ENCODE peak calls at places on chromosomes 3 and 15, in ten cellular contexts. One of them, this sample, is unnamed.

GRCh38 chr15:39213385-39213840 is 367.5 kb upstream of the THBS1 start:
- DNase-seq in dorsolateral prefrontal cortex: peak
- DNase-seq in GM23338: peak
- DNase-seq in ovary: peak
- DNase-seq in GM13977: no peak
- DNase-seq in cardiac muscle cell: peak
- DNase-seq in lung: peak
- DNase-seq in cardiac fibroblast: peak
- DNase-seq in Peyer's patch: no peak
- DNase-seq in OCI-LY7: no peak
- DNase-seq in this sample: peak

GRCh38 chr3:122576174-122576940 is 1.1 kb upstream of the PARP15 start:
- DNase-seq in GM13977: peak
- DNase-seq in OCI-LY7: peak
- DNase-seq in lung: no peak
- DNase-seq in cardiac fibroblast: peak
- DNase-seq in ovary: no peak
- DNase-seq in Peyer's patch: peak
- DNase-seq in cardiac muscle cell: no peak
- DNase-seq in dorsolateral prefrontal cortex: no peak
- DNase-seq in GM23338: no peak
- DNase-seq in this sample: no peak

GRCh38 chr3:38016847-38017444 is 12.5 kb downstream of the PLCD1 start:
- DNase-seq in cardiac fibroblast: no peak
- DNase-seq in Peyer's patch: no peak
- DNase-seq in OCI-LY7: no peak
- DNase-seq in ovary: no peak
- DNase-seq in GM23338: no peak
- DNase-seq in lung: no peak
- DNase-seq in cardiac muscle cell: no peak
- DNase-seq in dorsolateral prefrontal cortex: no peak
- DNase-seq in GM13977: no peak
- DNase-seq in this sample: no peak

GRCh38 chr3:5480190-5480589 is 292.7 kb downstream of the EDEM1 start:
- DNase-seq in OCI-LY7: no peak
- DNase-seq in lung: no peak
- DNase-seq in GM13977: no peak
- DNase-seq in GM23338: no peak
- DNase-seq in ovary: no peak
- DNase-seq in Peyer's patch: no peak
- DNase-seq in cardiac fibroblast: no peak
- DNase-seq in cardiac muscle cell: no peak
- DNase-seq in dorsolateral prefrontal cortex: no peak
- DNase-seq in this sample: no peak

GRCh38 chr15:82064824-82065223 is 19.0 kb upstream of the MEX3B start:
- DNase-seq in GM23338: no peak
- DNase-seq in dorsolateral prefrontal cortex: no peak
- DNase-seq in GM13977: no peak
- DNase-seq in ovary: no peak
- DNase-seq in cardiac fibroblast: peak
- DNase-seq in Peyer's patch: no peak
- DNase-seq in OCI-LY7: no peak
- DNase-seq in lung: no peak
- DNase-seq in cardiac muscle cell: peak
- DNase-seq in this sample: no peak

GRCh38 chr15:77819271-77819806 is 186.6 kb upstream of the LINGO1 start:
- DNase-seq in lung: no peak
- DNase-seq in dorsolateral prefrontal cortex: peak
- DNase-seq in ovary: no peak
- DNase-seq in GM13977: peak
- DNase-seq in GM23338: peak
- DNase-seq in OCI-LY7: no peak
- DNase-seq in cardiac muscle cell: no peak
- DNase-seq in cardiac fibroblast: no peak
- DNase-seq in Peyer's patch: no peak
- DNase-seq in this sample: peak

GRCh38 chr3:73661262-73661661 is 36.5 kb upstream of the PDZRN3 start:
- DNase-seq in dorsolateral prefrontal cortex: no peak
- DNase-seq in GM23338: no peak
- DNase-seq in Peyer's patch: no peak
- DNase-seq in GM13977: no peak
- DNase-seq in lung: no peak
- DNase-seq in cardiac fibroblast: peak
- DNase-seq in ovary: no peak
- DNase-seq in OCI-LY7: no peak
- DNase-seq in cardiac muscle cell: peak
- DNase-seq in this sample: no peak

GRCh38 chr15:74505837-74506514 is 35.0 kb upstream of the ARID3B start:
- DNase-seq in dorsolateral prefrontal cortex: no peak
- DNase-seq in lung: no peak
- DNase-seq in GM23338: no peak
- DNase-seq in cardiac fibroblast: peak
- DNase-seq in cardiac muscle cell: no peak
- DNase-seq in Peyer's patch: no peak
- DNase-seq in ovary: no peak
- DNase-seq in GM13977: no peak
- DNase-seq in OCI-LY7: no peak
- DNase-seq in this sample: no peak

GRCh38 chr3:149654188-149654601 is 3.6 kb downstream of the WWTR1 start:
- DNase-seq in GM13977: no peak
- DNase-seq in OCI-LY7: no peak
- DNase-seq in lung: no peak
- DNase-seq in dorsolateral prefrontal cortex: no peak
- DNase-seq in cardiac fibroblast: peak
- DNase-seq in GM23338: no peak
- DNase-seq in ovary: no peak
- DNase-seq in cardiac muscle cell: peak
- DNase-seq in Peyer's patch: no peak
- DNase-seq in this sample: no peak

GRCh38 chr3:33439421-33440327 is 531 bp downstream of the UBP1 start:
- DNase-seq in cardiac fibroblast: peak
- DNase-seq in GM13977: no peak
- DNase-seq in cardiac muscle cell: peak
- DNase-seq in ovary: peak
- DNase-seq in Peyer's patch: peak
- DNase-seq in GM23338: peak
- DNase-seq in dorsolateral prefrontal cortex: peak
- DNase-seq in lung: peak
- DNase-seq in OCI-LY7: peak
- DNase-seq in this sample: peak

GRCh38 chr15:35067501-35068347 is 17.4 kb downstream of the NANOGP8 start:
- DNase-seq in lung: no peak
- DNase-seq in GM23338: no peak
- DNase-seq in OCI-LY7: no peak
- DNase-seq in dorsolateral prefrontal cortex: no peak
- DNase-seq in cardiac muscle cell: peak
- DNase-seq in Peyer's patch: no peak
- DNase-seq in cardiac fibroblast: no peak
- DNase-seq in GM13977: no peak
- DNase-seq in ovary: no peak
- DNase-seq in this sample: no peak

GRCh38 chr3:110933786-110934415 is 137.7 kb upstream of the NECTIN3 start:
- DNase-seq in GM13977: no peak
- DNase-seq in GM23338: no peak
- DNase-seq in dorsolateral prefrontal cortex: no peak
- DNase-seq in Peyer's patch: no peak
- DNase-seq in lung: no peak
- DNase-seq in cardiac muscle cell: no peak
- DNase-seq in OCI-LY7: no peak
- DNase-seq in cardiac fibroblast: peak
- DNase-seq in ovary: no peak
- DNase-seq in this sample: no peak

GRCh38 chr3:117790256-117790987 is 1080.8 kb downstream of the TUSC7 start:
- DNase-seq in GM23338: peak
- DNase-seq in Peyer's patch: no peak
- DNase-seq in cardiac muscle cell: no peak
- DNase-seq in ovary: no peak
- DNase-seq in GM13977: no peak
- DNase-seq in lung: no peak
- DNase-seq in cardiac fibroblast: no peak
- DNase-seq in dorsolateral prefrontal cortex: no peak
- DNase-seq in OCI-LY7: no peak
- DNase-seq in this sample: no peak

GRCh38 chr3:194731496-194732073 is 45.9 kb downstream of the FAM43A start:
- DNase-seq in Peyer's patch: no peak
- DNase-seq in dorsolateral prefrontal cortex: no peak
- DNase-seq in ovary: no peak
- DNase-seq in lung: no peak
- DNase-seq in OCI-LY7: no peak
- DNase-seq in GM23338: no peak
- DNase-seq in cardiac muscle cell: no peak
- DNase-seq in GM13977: no peak
- DNase-seq in cardiac fibroblast: no peak
- DNase-seq in this sample: no peak

GRCh38 chr3:113275876-113276580 is 64.7 kb downstream of the BOC start:
- DNase-seq in cardiac muscle cell: peak
- DNase-seq in dorsolateral prefrontal cortex: no peak
- DNase-seq in GM23338: peak
- DNase-seq in lung: no peak
- DNase-seq in ovary: no peak
- DNase-seq in OCI-LY7: peak
- DNase-seq in Peyer's patch: peak
- DNase-seq in cardiac fibroblast: peak
- DNase-seq in GM13977: peak
- DNase-seq in this sample: no peak

DNA sequence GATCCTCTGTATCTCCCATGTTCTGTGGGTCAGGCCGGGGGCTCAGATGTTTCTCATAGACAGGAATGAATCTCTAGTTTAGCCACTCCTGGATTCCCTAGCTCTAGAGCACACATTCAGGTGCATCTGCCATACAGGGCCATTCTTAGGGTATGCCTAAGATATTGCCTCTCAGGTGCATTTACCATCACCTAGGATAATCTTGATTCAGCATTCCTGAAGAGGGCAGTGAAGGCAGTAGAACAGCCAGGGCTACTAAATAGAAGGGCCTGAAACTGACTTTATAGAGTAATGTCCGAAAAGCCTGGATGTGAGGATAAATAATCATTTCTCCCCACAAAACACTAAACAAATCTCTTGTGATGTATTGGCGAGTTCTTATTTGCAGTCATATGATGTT is 882.0 kb downstream of the AGBL1 start:
- DNase-seq in ovary: no peak
- DNase-seq in GM13977: no peak
- DNase-seq in cardiac fibroblast: no peak
- DNase-seq in GM23338: peak
- DNase-seq in Peyer's patch: no peak
- DNase-seq in dorsolateral prefrontal cortex: no peak
- DNase-seq in OCI-LY7: no peak
- DNase-seq in lung: no peak
- DNase-seq in cardiac muscle cell: no peak
- DNase-seq in this sample: no peak
- TF ChIP-seq CTCF in ovary: no peak
- TF ChIP-seq CTCF in GM13977: no peak
- TF ChIP-seq CTCF in cardiac fibroblast: no peak
- TF ChIP-seq CTCF in GM23338: no peak
- TF ChIP-seq CTCF in Peyer's patch: no peak
- TF ChIP-seq CTCF in dorsolateral prefrontal cortex: no peak
- TF ChIP-seq CTCF in OCI-LY7: no peak
- TF ChIP-seq CTCF in lung: no peak
- TF ChIP-seq CTCF in cardiac muscle cell: no peak
- TF ChIP-seq CTCF in this sample: no peak

DNA sequence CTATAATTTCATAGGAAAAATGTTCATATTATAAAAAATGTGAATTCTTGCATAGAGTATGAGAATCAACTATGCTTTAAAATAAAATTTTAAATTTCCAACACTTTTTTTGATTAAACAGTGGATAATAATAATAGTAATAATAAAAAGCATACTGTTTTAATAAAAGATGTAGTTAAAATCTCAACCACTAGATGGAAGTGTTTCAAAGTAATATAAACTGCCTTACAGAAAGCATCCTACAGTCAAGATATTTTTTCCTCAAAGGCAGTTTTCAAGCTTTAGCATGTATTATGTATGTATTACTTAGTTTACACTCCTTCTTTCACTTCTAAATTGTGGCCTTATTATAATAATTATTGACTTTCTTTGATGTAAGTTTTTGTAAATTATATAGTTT is 217.5 kb downstream of the CHL1 start:
- DNase-seq in dorsolateral prefrontal cortex: no peak
- DNase-seq in GM13977: no peak
- DNase-seq in cardiac muscle cell: peak
- DNase-seq in lung: no peak
- DNase-seq in GM23338: peak
- DNase-seq in OCI-LY7: peak
- DNase-seq in ovary: no peak
- DNase-seq in cardiac fibroblast: peak
- DNase-seq in Peyer's patch: no peak
- DNase-seq in this sample: no peak
- TF ChIP-seq CTCF in dorsolateral prefrontal cortex: peak
- TF ChIP-seq CTCF in GM13977: peak
- TF ChIP-seq CTCF in cardiac muscle cell: peak
- TF ChIP-seq CTCF in lung: no peak
- TF ChIP-seq CTCF in GM23338: peak
- TF ChIP-seq CTCF in OCI-LY7: peak
- TF ChIP-seq CTCF in ovary: no peak
- TF ChIP-seq CTCF in cardiac fibroblast: peak
- TF ChIP-seq CTCF in Peyer's patch: no peak
- TF ChIP-seq CTCF in this sample: peak

DNA sequence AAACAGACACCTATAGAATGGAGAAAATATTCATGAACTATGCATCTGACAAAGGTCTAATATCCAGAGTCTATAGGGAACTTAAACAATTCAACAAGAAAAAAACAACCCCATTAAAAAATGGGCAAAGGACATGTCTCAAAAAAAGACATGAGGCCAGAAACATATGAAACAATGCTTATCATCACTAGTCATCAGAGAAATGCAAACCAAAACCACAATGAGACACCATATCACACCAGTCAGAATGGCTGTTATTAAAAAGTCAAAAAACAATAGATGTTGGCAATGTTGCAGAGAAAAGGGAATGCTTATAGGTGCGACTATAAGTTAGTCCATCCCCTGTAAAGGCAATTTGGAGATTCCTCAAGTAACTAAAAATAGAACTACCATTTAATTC is 11.4 kb upstream of the HDGFL3 start:
- DNase-seq in GM13977: no peak
- DNase-seq in cardiac fibroblast: peak
- DNase-seq in OCI-LY7: no peak
- DNase-seq in GM23338: no peak
- DNase-seq in cardiac muscle cell: no peak
- DNase-seq in dorsolateral prefrontal cortex: no peak
- DNase-seq in Peyer's patch: no peak
- DNase-seq in lung: no peak
- DNase-seq in ovary: no peak
- DNase-seq in this sample: no peak
- TF ChIP-seq CTCF in GM13977: no peak
- TF ChIP-seq CTCF in cardiac fibroblast: no peak
- TF ChIP-seq CTCF in OCI-LY7: no peak
- TF ChIP-seq CTCF in GM23338: no peak
- TF ChIP-seq CTCF in cardiac muscle cell: no peak
- TF ChIP-seq CTCF in dorsolateral prefrontal cortex: no peak
- TF ChIP-seq CTCF in Peyer's patch: no peak
- TF ChIP-seq CTCF in lung: no peak
- TF ChIP-seq CTCF in ovary: no peak
- TF ChIP-seq CTCF in this sample: no peak

DNA sequence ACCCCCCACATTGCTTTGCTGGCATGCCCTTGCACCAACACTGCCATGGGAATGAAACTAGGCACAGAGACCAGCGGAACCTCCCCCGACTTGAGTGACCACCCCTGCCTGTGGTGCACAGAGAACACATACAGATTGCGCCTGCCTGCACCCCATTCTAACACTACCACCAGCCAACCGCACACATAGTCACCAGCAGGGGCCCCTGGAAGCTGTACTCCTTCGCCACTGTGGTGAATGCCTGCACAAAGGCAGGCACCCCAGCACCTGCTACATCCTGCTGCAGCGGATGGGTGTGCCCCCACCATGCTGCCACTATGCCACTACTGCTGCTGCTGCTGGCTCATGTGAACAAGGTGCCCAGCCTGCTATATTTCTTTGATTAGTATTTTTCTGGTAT is 27.4 kb upstream of the DNAAF4 start:
- DNase-seq in Peyer's patch: no peak
- DNase-seq in cardiac fibroblast: no peak
- DNase-seq in dorsolateral prefrontal cortex: no peak
- DNase-seq in cardiac muscle cell: no peak
- DNase-seq in ovary: no peak
- DNase-seq in GM13977: no peak
- DNase-seq in lung: no peak
- DNase-seq in GM23338: no peak
- DNase-seq in OCI-LY7: peak
- DNase-seq in this sample: no peak
- TF ChIP-seq CTCF in Peyer's patch: no peak
- TF ChIP-seq CTCF in cardiac fibroblast: no peak
- TF ChIP-seq CTCF in dorsolateral prefrontal cortex: no peak
- TF ChIP-seq CTCF in cardiac muscle cell: no peak
- TF ChIP-seq CTCF in ovary: no peak
- TF ChIP-seq CTCF in GM13977: no peak
- TF ChIP-seq CTCF in lung: no peak
- TF ChIP-seq CTCF in GM23338: no peak
- TF ChIP-seq CTCF in OCI-LY7: no peak
- TF ChIP-seq CTCF in this sample: no peak

This sample was measured in mesothelial cell of epicardium.